ENCODE peak calls at places on chromosomes 3 and 15, in five cellular contexts. D is suprapubic skin, Z is mucosa of descending colon, I is Caki2, C is HT-29. S is an unnamed sample.

GRCh38 chr3:132228923-132229322 is 88.3 kb upstream of the ACP3 start:
- DNase-seq in I (no peak), Z (no peak), C (peak), D (no peak), S (no peak)

GRCh38 chr3:21587894-21588293 is 163.1 kb downstream of the ZNF385D start:
- DNase-seq in D (no peak), Z (no peak), C (no peak), I (no peak), S (no peak)

GRCh38 chr3:129161860-129162271 is 1.0 kb upstream of the ISY1 start:
- DNase-seq in Z (no peak), D (no peak), C (peak), I (no peak), S (no peak)

GRCh38 chr15:94336817-94337537 is 105.6 kb downstream of the MCTP2 start:
- DNase-seq in D (no peak), Z (no peak), I (no peak), C (no peak), S (no peak)

GRCh38 chr3:188299068-188299467 is 145.1 kb downstream of the LPP start:
- DNase-seq in Z (no peak), D (no peak), I (no peak), C (no peak), S (no peak)

GRCh38 chr15:67707520-67708283 is 117.6 kb upstream of the SKOR1 start:
- DNase-seq in C (no peak), Z (no peak), I (no peak), D (no peak), S (no peak)

GRCh38 chr3:55951371-55951770 is 464.3 kb upstream of the WNT5A start:
- DNase-seq in Z (no peak), D (no peak), C (no peak), I (no peak), S (no peak)

GRCh38 chr3:148318240-148318639 is 379.5 kb upstream of the AGTR1 start:
- DNase-seq in D (no peak), C (no peak), Z (no peak), I (no peak), S (no peak)

GRCh38 chr3:196931828-196932587 is 10.3 kb downstream of the NCBP2 start:
- DNase-seq in I (no peak), D (no peak), Z (no peak), C (no peak), S (no peak)

GRCh38 chr3:10115326-10116137 is at the start of gene BRK1:
- DNase-seq in I (peak), Z (peak), C (peak), D (peak), S (peak)

GRCh38 chr3:72043212-72044133 is 258.5 kb upstream of the PROK2 start:
- DNase-seq in D (no peak), C (no peak), Z (no peak), I (no peak), S (no peak)

GRCh38 chr15:55869660-55870059 is 123.8 kb downstream of the NEDD4 start:
- DNase-seq in I (no peak), D (no peak), C (no peak), Z (no peak), S (no peak)

GRCh38 chr3:12139111-12139511 is 19.6 kb downstream of the TIMP4 start:
- DNase-seq in C (peak), Z (no peak), I (peak), D (peak), S (peak)

GRCh38 chr3:52350981-52351761 is 35.1 kb downstream of the DNAH1 start:
- DNase-seq in D (no peak), Z (peak), C (no peak), I (no peak), S (no peak)